ENCODE peak calls at places on chromosome 21, in six cellular contexts. One of them, this sample, is unnamed.
A peak's percentile ranks its signal among the peaks of the same experiment; 100 is the strongest.

GRCh38 chr21:36297938-36298572 is 21.9 kb upstream of the MORC3 start:
- DNase-seq in lower lobe of right lung: peak; percentile 62
- DNase-seq in GM23338: no peak
- DNase-seq in pancreas: no peak
- DNase-seq in MM.1S: peak; percentile 94
- DNase-seq in fibroblast of lung: no peak
- DNase-seq in this sample: peak; percentile 89

GRCh38 chr21:38925923-38926322 is 120.2 kb downstream of the ETS2 start:
- DNase-seq in lower lobe of right lung: no peak
- DNase-seq in GM23338: no peak
- DNase-seq in pancreas: no peak
- DNase-seq in MM.1S: no peak
- DNase-seq in fibroblast of lung: peak; percentile 97
- DNase-seq in this sample: no peak

GRCh38 chr21:46154955-46155513 is 345 bp downstream of the FTCD start:
- DNase-seq in lower lobe of right lung: peak; percentile 39
- DNase-seq in GM23338: no peak
- DNase-seq in pancreas: peak; percentile 29
- DNase-seq in MM.1S: no peak
- DNase-seq in fibroblast of lung: no peak
- DNase-seq in this sample: no peak

GRCh38 chr21:40143822-40144525 is 276.7 kb downstream of the PCP4 start:
- DNase-seq in lower lobe of right lung: no peak
- DNase-seq in GM23338: peak; percentile 75
- DNase-seq in pancreas: peak; percentile 46
- DNase-seq in MM.1S: peak; percentile 74
- DNase-seq in fibroblast of lung: peak; percentile 26
- DNase-seq in this sample: no peak

GRCh38 chr21:37862536-37862935 is 53.7 kb downstream of the KCNJ6 start:
- DNase-seq in lower lobe of right lung: no peak
- DNase-seq in GM23338: peak; percentile 59
- DNase-seq in pancreas: no peak
- DNase-seq in MM.1S: no peak
- DNase-seq in fibroblast of lung: peak; percentile 45
- DNase-seq in this sample: no peak

GRCh38 chr21:43866233-43866632 is 1.2 kb downstream of the AGPAT3 start:
- DNase-seq in lower lobe of right lung: no peak
- DNase-seq in GM23338: peak; percentile 59
- DNase-seq in pancreas: no peak
- DNase-seq in MM.1S: peak; percentile 78
- DNase-seq in fibroblast of lung: peak; percentile 56
- DNase-seq in this sample: no peak

GRCh38 chr21:28229811-28230210 is 762.9 kb downstream of the LTN1 start:
- DNase-seq in lower lobe of right lung: no peak
- DNase-seq in GM23338: no peak
- DNase-seq in pancreas: no peak
- DNase-seq in MM.1S: no peak
- DNase-seq in fibroblast of lung: peak; percentile 70
- DNase-seq in this sample: no peak

GRCh38 chr21:36909423-36909822 is 57.0 kb downstream of the HLCS start:
- DNase-seq in lower lobe of right lung: no peak
- DNase-seq in GM23338: no peak
- DNase-seq in pancreas: no peak
- DNase-seq in MM.1S: no peak
- DNase-seq in fibroblast of lung: peak; percentile 20
- DNase-seq in this sample: no peak

GRCh38 chr21:18545908-18546307 is 142.3 kb upstream of the TMPRSS15 start:
- DNase-seq in lower lobe of right lung: no peak
- DNase-seq in GM23338: no peak
- DNase-seq in pancreas: no peak
- DNase-seq in MM.1S: no peak
- DNase-seq in fibroblast of lung: peak; percentile 71
- DNase-seq in this sample: no peak

GRCh38 chr21:38918629-38919346 is 113.1 kb downstream of the ETS2 start:
- DNase-seq in lower lobe of right lung: no peak
- DNase-seq in GM23338: no peak
- DNase-seq in pancreas: no peak
- DNase-seq in MM.1S: no peak
- DNase-seq in fibroblast of lung: no peak
- DNase-seq in this sample: no peak

GRCh38 chr21:41636636-41637625 is 129.0 kb upstream of the TMPRSS2 start:
- DNase-seq in lower lobe of right lung: no peak
- DNase-seq in GM23338: no peak
- DNase-seq in pancreas: no peak
- DNase-seq in MM.1S: no peak
- DNase-seq in fibroblast of lung: no peak
- DNase-seq in this sample: no peak

GRCh38 chr21:31408306-31409088 is 64.4 kb upstream of the TIAM1 start:
- DNase-seq in lower lobe of right lung: no peak
- DNase-seq in GM23338: no peak
- DNase-seq in pancreas: no peak
- DNase-seq in MM.1S: no peak
- DNase-seq in fibroblast of lung: no peak
- DNase-seq in this sample: no peak

GRCh38 chr21:15250384-15250783 is 185.6 kb upstream of the NRIP1 start:
- DNase-seq in lower lobe of right lung: no peak
- DNase-seq in GM23338: no peak
- DNase-seq in pancreas: no peak
- DNase-seq in MM.1S: no peak
- DNase-seq in fibroblast of lung: peak; percentile 78
- DNase-seq in this sample: no peak

GRCh38 chr21:29885491-29885890 is 54.3 kb downstream of the GRIK1 start:
- DNase-seq in lower lobe of right lung: no peak
- DNase-seq in GM23338: no peak
- DNase-seq in pancreas: no peak
- DNase-seq in MM.1S: no peak
- DNase-seq in fibroblast of lung: no peak
- DNase-seq in this sample: no peak

GRCh38 chr21:43811262-43812105 is 22.1 kb downstream of the RRP1 start:
- DNase-seq in lower lobe of right lung: no peak
- DNase-seq in GM23338: no peak
- DNase-seq in pancreas: no peak
- DNase-seq in MM.1S: no peak
- DNase-seq in fibroblast of lung: no peak
- DNase-seq in this sample: no peak

GRCh38 chr21:43921979-43922945 is 57.2 kb downstream of the AGPAT3 start:
- DNase-seq in lower lobe of right lung: no peak
- DNase-seq in GM23338: no peak
- DNase-seq in pancreas: no peak
- DNase-seq in MM.1S: no peak
- DNase-seq in fibroblast of lung: peak; percentile 40
- DNase-seq in this sample: no peak

GRCh38 chr21:37367758-37368535 is 1.4 kb downstream of the DYRK1A start:
- DNase-seq in lower lobe of right lung: peak; percentile 67
- DNase-seq in GM23338: peak; percentile 43
- DNase-seq in pancreas: peak; percentile 68
- DNase-seq in MM.1S: peak; percentile 93
- DNase-seq in fibroblast of lung: peak; percentile 55
- DNase-seq in this sample: peak; percentile 60

GRCh38 chr21:29149771-29150425 is 19.5 kb downstream of the MAP3K7CL start:
- DNase-seq in lower lobe of right lung: no peak
- DNase-seq in GM23338: no peak
- DNase-seq in pancreas: no peak
- DNase-seq in MM.1S: no peak
- DNase-seq in fibroblast of lung: peak; percentile 78
- DNase-seq in this sample: no peak

GRCh38 chr21:40351006-40351405 is 483.8 kb downstream of the PCP4 start:
- DNase-seq in lower lobe of right lung: no peak
- DNase-seq in GM23338: no peak
- DNase-seq in pancreas: no peak
- DNase-seq in MM.1S: no peak
- DNase-seq in fibroblast of lung: no peak
- DNase-seq in this sample: no peak

GRCh38 chr21:38804617-38805281 is 980 bp upstream of the ETS2 start:
- DNase-seq in lower lobe of right lung: peak; percentile 89
- DNase-seq in GM23338: peak; percentile 72
- DNase-seq in pancreas: peak; percentile 78
- DNase-seq in MM.1S: peak; percentile 26
- DNase-seq in fibroblast of lung: peak; percentile 69
- DNase-seq in this sample: peak; percentile 10

GRCh38 chr21:39004776-39005605 is 178.3 kb downstream of the PSMG1 start:
- DNase-seq in lower lobe of right lung: peak; percentile 77
- DNase-seq in GM23338: no peak
- DNase-seq in pancreas: no peak
- DNase-seq in MM.1S: no peak
- DNase-seq in fibroblast of lung: peak; percentile 52
- DNase-seq in this sample: no peak

GRCh38 chr21:32456497-32456918 is 44.0 kb downstream of the EVA1C start:
- DNase-seq in lower lobe of right lung: no peak
- DNase-seq in GM23338: no peak
- DNase-seq in pancreas: no peak
- DNase-seq in MM.1S: no peak
- DNase-seq in fibroblast of lung: peak; percentile 77
- DNase-seq in this sample: no peak

GRCh38 chr21:16855164-16855667 is 657.6 kb upstream of the CXADR start:
- DNase-seq in lower lobe of right lung: no peak
- DNase-seq in GM23338: no peak
- DNase-seq in pancreas: no peak
- DNase-seq in MM.1S: no peak
- DNase-seq in fibroblast of lung: no peak
- DNase-seq in this sample: no peak

DNA sequence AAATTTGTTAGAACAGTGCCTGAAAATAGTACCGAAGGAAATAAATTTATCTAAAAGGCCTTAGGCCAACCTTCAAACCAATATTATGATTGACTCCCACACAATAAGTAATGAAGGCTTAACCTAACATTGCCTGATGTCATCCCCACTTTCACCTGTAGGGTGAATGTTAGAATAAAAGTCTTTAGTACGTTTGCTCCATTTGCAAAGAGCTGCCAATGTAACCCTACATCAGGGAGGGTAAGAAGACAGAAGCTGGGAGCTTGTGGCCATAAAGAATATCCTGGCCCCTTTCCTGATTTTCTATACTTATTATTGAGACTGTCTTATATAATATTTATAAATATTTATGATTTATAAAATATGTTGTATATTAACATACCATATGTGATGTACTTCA is 661.8 kb upstream of the CXADR start:
- DNase-seq in lower lobe of right lung: no peak
- DNase-seq in GM23338: peak; percentile 34
- DNase-seq in pancreas: no peak
- DNase-seq in MM.1S: no peak
- DNase-seq in fibroblast of lung: no peak
- DNase-seq in this sample: no peak
- TF ChIP-seq CTCF in lower lobe of right lung: no peak
- TF ChIP-seq CTCF in GM23338: peak; percentile 40
- TF ChIP-seq CTCF in pancreas: no peak
- TF ChIP-seq CTCF in MM.1S: no peak
- TF ChIP-seq CTCF in fibroblast of lung: no peak
- TF ChIP-seq CTCF in this sample: no peak

DNA sequence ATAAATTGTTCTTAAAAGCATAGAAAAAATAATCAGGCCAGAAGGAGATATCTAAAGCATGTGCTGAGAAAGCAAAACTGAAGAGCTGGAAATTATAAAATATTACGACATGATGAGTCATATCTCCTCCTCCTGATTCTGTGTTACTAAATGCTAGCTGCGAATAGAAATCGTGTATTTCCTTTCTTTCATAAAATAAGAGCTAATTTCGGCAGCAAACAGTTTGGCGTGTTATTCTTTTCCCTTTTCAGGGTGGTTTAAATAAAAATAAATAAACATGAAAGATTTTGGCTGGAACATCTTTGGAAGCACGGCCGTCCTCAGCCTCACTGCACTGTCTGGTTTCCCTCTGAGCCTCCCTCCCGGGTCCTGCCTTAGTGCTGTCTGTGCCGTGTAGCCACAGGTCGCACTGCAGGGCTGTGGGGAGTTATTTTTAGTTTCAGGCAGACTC is 56.0 kb downstream of the ADARB1 start:
- DNase-seq in lower lobe of right lung: no peak
- DNase-seq in GM23338: no peak
- DNase-seq in pancreas: no peak
- DNase-seq in MM.1S: no peak
- DNase-seq in fibroblast of lung: peak; percentile 71
- DNase-seq in this sample: no peak
- H3K4me3 ChIP-seq in lower lobe of right lung: peak overlapping the region; percentile 10
- H3K4me3 ChIP-seq in GM23338: no peak overlapping the region
- H3K4me3 ChIP-seq in pancreas: no peak overlapping the region
- H3K4me3 ChIP-seq in MM.1S: no peak overlapping the region
- H3K4me3 ChIP-seq in fibroblast of lung: peak overlapping the region; percentile 45
- H3K4me3 ChIP-seq in this sample: no peak overlapping the region

DNA sequence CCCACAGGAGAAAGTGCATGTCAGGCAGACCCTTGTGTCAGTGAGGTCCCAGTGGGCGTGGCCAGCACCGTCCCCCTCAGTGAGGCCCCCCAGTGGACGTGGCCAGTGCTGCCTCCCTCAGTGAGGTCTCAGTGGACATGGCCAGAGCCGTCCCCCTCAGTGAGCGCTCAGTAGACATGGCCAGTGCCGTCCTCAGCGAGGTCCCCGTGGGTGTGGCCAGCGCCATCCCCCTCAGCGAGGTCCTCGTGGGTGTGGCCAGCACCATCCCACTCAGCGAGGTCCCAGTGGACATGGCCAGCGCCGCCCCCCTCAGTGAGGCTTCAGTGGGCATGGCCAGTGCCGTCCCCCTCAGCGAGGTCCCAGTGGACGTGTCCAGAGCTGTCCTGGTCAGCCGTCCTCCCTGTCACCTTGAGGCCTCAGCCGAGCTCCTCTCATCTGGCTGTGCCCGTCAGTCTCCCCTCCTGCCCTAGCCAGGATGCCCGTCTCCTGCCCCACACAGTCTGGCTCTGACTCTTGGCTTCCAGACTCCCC is 35.5 kb downstream of the PDE9A start:
- DNase-seq in lower lobe of right lung: no peak
- DNase-seq in GM23338: no peak
- DNase-seq in pancreas: no peak
- DNase-seq in MM.1S: no peak
- DNase-seq in fibroblast of lung: no peak
- DNase-seq in this sample: no peak
- TF ChIP-seq CTCF in lower lobe of right lung: no peak
- TF ChIP-seq CTCF in GM23338: peak; percentile 20
- TF ChIP-seq CTCF in pancreas: no peak
- TF ChIP-seq CTCF in MM.1S: no peak
- TF ChIP-seq CTCF in fibroblast of lung: no peak
- TF ChIP-seq CTCF in this sample: no peak

GRCh38 chr21:34728479-34728878 is 59.7 kb downstream of the CLIC6 start:
- DNase-seq in lower lobe of right lung: peak; percentile 62
- DNase-seq in GM23338: no peak
- DNase-seq in pancreas: no peak
- DNase-seq in MM.1S: no peak
- DNase-seq in fibroblast of lung: no peak
- DNase-seq in this sample: no peak

GRCh38 chr21:34726627-34727337 is 58.0 kb downstream of the CLIC6 start:
- DNase-seq in lower lobe of right lung: no peak
- DNase-seq in GM23338: no peak
- DNase-seq in pancreas: no peak
- DNase-seq in MM.1S: no peak
- DNase-seq in fibroblast of lung: peak; percentile 63
- DNase-seq in this sample: no peak

GRCh38 chr21:34722684-34723300 is 54.0 kb downstream of the CLIC6 start:
- DNase-seq in lower lobe of right lung: no peak
- DNase-seq in GM23338: peak; percentile 83
- DNase-seq in pancreas: no peak
- DNase-seq in MM.1S: no peak
- DNase-seq in fibroblast of lung: no peak
- DNase-seq in this sample: no peak

GRCh38 chr21:34724131-34724856 is 55.5 kb downstream of the CLIC6 start:
- DNase-seq in lower lobe of right lung: no peak
- DNase-seq in GM23338: no peak
- DNase-seq in pancreas: no peak
- DNase-seq in MM.1S: no peak
- DNase-seq in fibroblast of lung: no peak
- DNase-seq in this sample: no peak

GRCh38 chr21:34724857-34725195 is 56.0 kb downstream of the CLIC6 start:
- DNase-seq in lower lobe of right lung: no peak
- DNase-seq in GM23338: no peak
- DNase-seq in pancreas: no peak
- DNase-seq in MM.1S: no peak
- DNase-seq in fibroblast of lung: peak; percentile 35
- DNase-seq in this sample: no peak
- H3K4me3 ChIP-seq in lower lobe of right lung: no peak overlapping the region
- H3K4me3 ChIP-seq in GM23338: no peak overlapping the region
- H3K4me3 ChIP-seq in pancreas: no peak overlapping the region
- H3K4me3 ChIP-seq in MM.1S: no peak overlapping the region
- H3K4me3 ChIP-seq in fibroblast of lung: no peak overlapping the region
- H3K4me3 ChIP-seq in this sample: no peak overlapping the region